ENCODE peak calls at places on chromosomes 5 and 9, in eight cellular contexts. I, D, G, Y, N, B, R and K are unnamed samples.

GRCh38 chr5:42057254-42057690 is 132.2 kb downstream of the FBXO4 start:
- DNase-seq in R (peak; percentile 33), D (no peak), I (no peak), Y (peak; percentile 57), N (peak; percentile 56), B (peak; percentile 15), G (peak; percentile 51), K (peak; percentile 6)

GRCh38 chr5:41369799-41370198 is 140.6 kb downstream of the PLCXD3 start:
- DNase-seq in I (no peak), N (no peak), G (no peak), R (no peak), D (no peak), Y (no peak), B (no peak), K (no peak)

GRCh38 chr5:34762321-34762871 is 76.6 kb upstream of the TTC23L start:
- DNase-seq in D (peak; percentile 52), G (no peak), R (no peak), Y (no peak), N (no peak), I (no peak), B (no peak), K (no peak)

GRCh38 chr5:35095366-35095765 is 47.6 kb upstream of the AGXT2 start:
- DNase-seq in B (no peak), Y (no peak), D (no peak), N (no peak), G (no peak), I (no peak), R (no peak), K (no peak)

GRCh38 chr5:56358703-56359428 is 125.7 kb upstream of the ANKRD55 start:
- DNase-seq in D (peak; percentile 52), B (peak; percentile 27), G (no peak), Y (peak; percentile 53), N (no peak), I (no peak), R (no peak), K (no peak)

GRCh38 chr9:2411459-2412215 is 209.9 kb upstream of the VLDLR start:
- DNase-seq in N (no peak), R (no peak), I (no peak), D (no peak), B (peak; percentile 83), G (no peak), Y (no peak), K (no peak)

GRCh38 chr5:24749701-24750100 is 104.9 kb upstream of the CDH10 start:
- DNase-seq in N (no peak), B (no peak), R (no peak), I (no peak), D (no peak), G (no peak), Y (no peak), K (no peak)

GRCh38 chr5:26761040-26761439 is 277.3 kb downstream of the CDH9 start:
- DNase-seq in G (no peak), D (no peak), I (no peak), R (no peak), N (no peak), B (no peak), Y (no peak), K (no peak)

GRCh38 chr5:26323794-26324193 is 714.6 kb downstream of the CDH9 start:
- DNase-seq in N (peak; percentile 64), R (no peak), B (no peak), I (peak; percentile 32), D (no peak), G (no peak), Y (no peak), K (no peak)

GRCh38 chr5:159582756-159583523 is 252.7 kb upstream of the IL12B start:
- DNase-seq in N (no peak), I (no peak), B (peak; percentile 25), D (no peak), R (no peak), Y (no peak), G (no peak), K (no peak)

GRCh38 chr9:96057155-96057554 is 181.7 kb downstream of the ERCC6L2 start:
- DNase-seq in I (no peak), D (no peak), Y (no peak), G (no peak), R (no peak), N (no peak), B (no peak), K (no peak)

GRCh38 chr5:96781031-96781733 is 26.6 kb downstream of the ERAP1 start:
- DNase-seq in I (no peak), N (no peak), B (peak; percentile 18), D (no peak), Y (no peak), G (no peak), R (no peak), K (no peak)

GRCh38 chr9:114811301-114811700 is 5.5 kb upstream of the TNFSF15 start:
- DNase-seq in Y (peak; percentile 33), D (no peak), I (no peak), N (no peak), B (no peak), R (no peak), G (no peak), K (no peak)

GRCh38 chr5:57724836-57725235 is 242.2 kb upstream of the ACTBL2 start:
- DNase-seq in Y (no peak), N (no peak), R (no peak), I (no peak), D (no peak), B (peak; percentile 49), G (no peak), K (no peak)

GRCh38 chr9:32571969-32572899 is 725 bp downstream of the NDUFB6 start:
- DNase-seq in G (peak; percentile 73), N (peak; percentile 86), B (peak; percentile 83), Y (peak; percentile 62), D (peak; percentile 60), R (peak; percentile 75), I (no peak), K (peak; percentile 66)

GRCh38 chr5:168467755-168468280 is 18.5 kb upstream of the RARS1 start:
- DNase-seq in G (no peak), B (no peak), Y (no peak), I (no peak), N (peak; percentile 54), D (no peak), R (no peak), K (no peak)

GRCh38 chr5:135027318-135027698 is 6.7 kb downstream of the PITX1 start:
- DNase-seq in I (peak; percentile 28), G (no peak), R (no peak), D (no peak), N (no peak), Y (no peak), B (no peak), K (no peak)

GRCh38 chr5:107671742-107672211 is 1.0 kb upstream of the EFNA5 start:
- DNase-seq in G (no peak), Y (no peak), R (peak; percentile 34), B (peak; percentile 48), D (no peak), I (no peak), N (no peak), K (no peak)

DNA sequence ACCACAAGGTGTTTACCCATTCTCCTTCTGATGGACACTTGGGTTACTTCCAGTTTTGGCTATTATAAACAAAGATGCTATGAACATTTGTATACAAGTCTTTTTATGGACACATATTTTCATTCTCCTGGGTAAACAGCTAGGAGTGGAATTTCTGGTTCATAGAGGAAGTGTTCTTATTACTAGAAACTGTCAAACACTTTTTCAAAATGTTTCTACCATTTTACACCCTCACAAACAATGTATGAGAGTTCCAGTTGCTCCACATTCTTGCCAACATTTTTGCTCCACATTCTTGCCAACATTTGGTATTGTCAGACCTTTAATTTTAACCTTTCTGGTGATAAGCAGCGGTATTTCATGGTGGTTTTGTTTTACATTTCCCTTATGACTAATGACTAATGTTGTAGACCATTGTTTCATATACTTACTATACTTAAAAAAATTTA is 28.4 kb upstream of the STXBP1 start:
- DNase-seq in B (peak; percentile 45), N (no peak), G (no peak), I (no peak), D (no peak), R (no peak), Y (no peak), K (no peak)
- H3K27me3 ChIP-seq in B (no peaks in the 10 kb centered on the region), N (no peaks in the 10 kb centered on the region), G (no peaks in the 10 kb centered on the region), I (no peaks in the 10 kb centered on the region), D (no peaks in the 10 kb centered on the region), R (no peaks in the 10 kb centered on the region), Y (no peaks in the 10 kb centered on the region), K (no peaks in the 10 kb centered on the region)

GRCh38 chr9:99576002-99576401 is 245.7 kb upstream of the NR4A3 start:
- DNase-seq in B (no peak), R (no peak), D (no peak), N (no peak), G (no peak), I (no peak), Y (no peak), K (no peak)

GRCh38 chr9:99576830-99577229 is 244.9 kb upstream of the NR4A3 start:
- DNase-seq in I (no peak), B (no peak), R (no peak), G (no peak), Y (no peak), D (no peak), N (no peak), K (no peak)

GRCh38 chr9:99578666-99579065 is 243.0 kb upstream of the NR4A3 start:
- DNase-seq in N (no peak), Y (no peak), B (no peak), R (no peak), I (no peak), G (no peak), D (no peak), K (no peak)

GRCh38 chr9:99579964-99580363 is 241.7 kb upstream of the NR4A3 start:
- DNase-seq in G (no peak), D (no peak), N (no peak), R (no peak), I (no peak), B (no peak), Y (no peak), K (peak; percentile 73)

GRCh38 chr9:99577351-99577750 is 244.3 kb upstream of the NR4A3 start:
- DNase-seq in B (no peak), I (no peak), D (no peak), Y (no peak), R (no peak), N (no peak), G (no peak), K (no peak)
- H3K4me3 ChIP-seq in B (no peak overlapping the region), I (no peak overlapping the region), D (no peak overlapping the region), Y (no peak overlapping the region), R (no peak overlapping the region), N (no peak overlapping the region), G (no peak overlapping the region), K (no peak overlapping the region)

GRCh38 chr9:86940774-86941173 is 6.5 kb downstream of the GAS1 start:
- DNase-seq in I (no peak), Y (no peak), N (no peak), R (no peak), D (no peak), B (no peak), G (no peak), K (no peak)
- H3K27me3 ChIP-seq in I (peaks cover 22% of the 10 kb centered on the region), Y (no peaks in the 10 kb centered on the region), N (peaks cover 41% of the 10 kb centered on the region), R (peaks cover 67% of the 10 kb centered on the region), D (no peaks in the 10 kb centered on the region), B (peaks cover 21% of the 10 kb centered on the region), G (peaks cover 8% of the 10 kb centered on the region), K (peaks cover 36% of the 10 kb centered on the region)

DNA sequence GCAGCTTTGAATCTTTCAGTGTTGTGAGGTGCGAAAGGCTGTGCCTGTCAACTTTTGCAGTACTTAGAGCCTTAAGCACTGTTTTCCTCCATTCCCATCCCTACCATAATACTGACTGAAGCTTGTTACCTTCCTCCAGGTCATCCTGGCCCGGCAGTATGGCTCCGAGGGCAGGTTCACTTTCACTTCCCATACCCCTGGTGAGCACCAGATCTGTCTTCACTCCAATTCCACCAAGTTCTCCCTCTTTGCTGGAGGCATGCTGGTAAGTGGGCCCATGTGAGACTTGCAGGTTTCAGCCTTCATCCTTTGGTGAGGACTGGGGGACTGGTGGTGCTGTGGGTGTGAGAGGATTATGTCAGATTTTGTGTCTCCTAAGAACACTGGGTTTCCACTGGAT is 1.5 kb downstream of the TMED9 start:
- DNase-seq in R (no peak), I (no peak), D (no peak), G (no peak), B (no peak), Y (no peak), N (peak; percentile 19), K (no peak)
- H3K4me3 ChIP-seq in R (no peak overlapping the region), I (peak overlapping the region; percentile 81), D (no peak overlapping the region), G (no peak overlapping the region), B (peak overlapping the region; percentile 98), Y (peak overlapping the region; percentile 94), N (no peak overlapping the region), K (peak overlapping the region; percentile 99)